ENCODE peak calls at places on chromosome 12, in six cellular contexts. F, Q, E, P, B and U are unnamed samples.

GRCh38 chr12:3752096-3752709 is 706 bp downstream of the CRACR2A start:
- DNase-seq in Q (peak), F (peak), P (peak), E (peak), B (no peak), U (peak)

GRCh38 chr12:15532364-15532977 is 210.2 kb downstream of the PTPRO start:
- DNase-seq in E (peak), Q (peak), F (no peak), P (peak), B (no peak), U (peak)

GRCh38 chr12:96419576-96420254 is 19.5 kb upstream of the CDK17 start:
- DNase-seq in B (no peak), E (no peak), Q (no peak), P (no peak), F (no peak), U (no peak)

GRCh38 chr12:11807453-11807852 is 158.0 kb downstream of the ETV6 start:
- DNase-seq in E (no peak), B (no peak), Q (no peak), F (no peak), P (no peak), U (no peak)

GRCh38 chr12:34203866-34204620 is 181.7 kb downstream of the ALG10 start:
- DNase-seq in B (no peak), Q (no peak), F (no peak), P (no peak), E (no peak), U (no peak)

GRCh38 chr12:87782838-87783237 is 246.4 kb downstream of the C12orf50 start:
- DNase-seq in B (no peak), F (no peak), P (no peak), Q (no peak), E (no peak), U (no peak)

GRCh38 chr12:50101663-50102062 is 2.1 kb upstream of the GPD1 start:
- DNase-seq in E (no peak), P (peak), B (no peak), Q (peak), F (no peak), U (no peak)

GRCh38 chr12:96466939-96467751 is 22.2 kb upstream of the CFAP54 start:
- DNase-seq in E (no peak), B (no peak), Q (no peak), F (no peak), P (peak), U (no peak)

GRCh38 chr12:25701290-25701689 is 148.2 kb upstream of the LMNTD1 start:
- DNase-seq in Q (no peak), B (no peak), P (peak), F (no peak), E (no peak), U (peak)